ENCODE peak calls at places on chromosomes 1 and 21, in seven cellular contexts. One of them, this sample, is unnamed. For H3K4me1, the result is how much of the 10 kb centered on the place peaks cover.

GRCh38 chr21:38956791-38957571 is 151.3 kb downstream of the ETS2 start:
- DNase-seq in A549: no peak
- DNase-seq in thoracic aorta: no peak
- DNase-seq in kidney: no peak
- DNase-seq in fibroblast of lung: no peak
- DNase-seq in body of pancreas: no peak
- DNase-seq in upper lobe of right lung: no peak
- DNase-seq in this sample: peak

GRCh38 chr1:12591267-12591938 is 26.6 kb downstream of the DHRS3 start:
- DNase-seq in kidney: no peak
- DNase-seq in body of pancreas: peak
- DNase-seq in thoracic aorta: no peak
- DNase-seq in fibroblast of lung: no peak
- DNase-seq in upper lobe of right lung: no peak
- DNase-seq in A549: no peak
- DNase-seq in this sample: peak

GRCh38 chr1:232422098-232422497 is 207.8 kb downstream of the SIPA1L2 start:
- DNase-seq in fibroblast of lung: no peak
- DNase-seq in body of pancreas: no peak
- DNase-seq in thoracic aorta: no peak
- DNase-seq in upper lobe of right lung: no peak
- DNase-seq in kidney: no peak
- DNase-seq in A549: no peak
- DNase-seq in this sample: no peak

GRCh38 chr1:112011231-112011630 is 21.8 kb upstream of the KCND3 start:
- DNase-seq in body of pancreas: no peak
- DNase-seq in thoracic aorta: no peak
- DNase-seq in upper lobe of right lung: no peak
- DNase-seq in fibroblast of lung: no peak
- DNase-seq in A549: no peak
- DNase-seq in kidney: no peak
- DNase-seq in this sample: peak

GRCh38 chr1:12113433-12114339 is 50.6 kb downstream of the TNFRSF8 start:
- DNase-seq in fibroblast of lung: peak
- DNase-seq in A549: no peak
- DNase-seq in thoracic aorta: no peak
- DNase-seq in kidney: no peak
- DNase-seq in body of pancreas: no peak
- DNase-seq in upper lobe of right lung: no peak
- DNase-seq in this sample: no peak

GRCh38 chr1:172145231-172145651 is 275.2 kb upstream of the C1orf105 start:
- DNase-seq in upper lobe of right lung: no peak
- DNase-seq in kidney: no peak
- DNase-seq in thoracic aorta: no peak
- DNase-seq in fibroblast of lung: peak
- DNase-seq in A549: no peak
- DNase-seq in body of pancreas: no peak
- DNase-seq in this sample: no peak

GRCh38 chr21:37383066-37383465 is 16.5 kb downstream of the DYRK1A start:
- DNase-seq in kidney: no peak
- DNase-seq in fibroblast of lung: no peak
- DNase-seq in A549: no peak
- DNase-seq in upper lobe of right lung: no peak
- DNase-seq in thoracic aorta: no peak
- DNase-seq in body of pancreas: no peak
- DNase-seq in this sample: no peak

GRCh38 chr1:91727763-91728162 is 158.2 kb downstream of the TGFBR3 start:
- DNase-seq in fibroblast of lung: no peak
- DNase-seq in A549: no peak
- DNase-seq in thoracic aorta: no peak
- DNase-seq in body of pancreas: no peak
- DNase-seq in kidney: no peak
- DNase-seq in upper lobe of right lung: no peak
- DNase-seq in this sample: no peak

DNA sequence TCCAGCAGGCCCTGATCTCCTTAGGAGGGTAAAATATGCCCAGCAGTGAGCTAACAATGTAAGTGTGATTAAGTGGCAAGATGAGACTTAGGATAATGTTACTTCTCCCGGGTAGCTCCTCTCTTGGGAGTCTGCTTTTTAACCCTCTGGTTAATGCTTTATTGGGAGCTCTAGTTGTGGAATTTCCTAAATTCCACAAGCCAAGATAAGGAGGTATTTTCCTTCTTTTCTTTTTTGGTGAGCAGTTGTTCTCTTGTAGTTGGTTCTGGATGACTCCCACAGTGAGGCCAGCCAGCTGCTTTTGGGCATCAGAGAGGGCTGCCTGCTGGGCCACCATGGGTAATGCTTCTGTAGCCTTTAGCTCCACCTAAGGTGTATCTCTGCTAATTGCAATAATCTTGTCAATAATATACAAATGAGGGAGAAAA is 19.3 kb downstream of the C1orf52 start:
- DNase-seq in fibroblast of lung: peak
- DNase-seq in kidney: no peak
- DNase-seq in body of pancreas: peak
- DNase-seq in upper lobe of right lung: no peak
- DNase-seq in thoracic aorta: no peak
- DNase-seq in A549: no peak
- DNase-seq in this sample: no peak
- TF ChIP-seq CTCF in fibroblast of lung: no peak
- TF ChIP-seq CTCF in kidney: peak
- TF ChIP-seq CTCF in body of pancreas: no peak
- TF ChIP-seq CTCF in upper lobe of right lung: peak
- TF ChIP-seq CTCF in thoracic aorta: no peak
- TF ChIP-seq CTCF in A549: peak
- TF ChIP-seq CTCF in this sample: no peak

GRCh38 chr1:103107696-103108524 is at the start of gene COL11A1:
- DNase-seq in kidney: no peak
- DNase-seq in fibroblast of lung: no peak
- DNase-seq in upper lobe of right lung: no peak
- DNase-seq in A549: no peak
- DNase-seq in thoracic aorta: no peak
- DNase-seq in body of pancreas: no peak
- DNase-seq in this sample: no peak
- H3K4me3 ChIP-seq in kidney: peak
- H3K4me3 ChIP-seq in fibroblast of lung: no peak
- H3K4me3 ChIP-seq in upper lobe of right lung: peak
- H3K4me3 ChIP-seq in A549: peak
- H3K4me3 ChIP-seq in thoracic aorta: peak
- H3K4me3 ChIP-seq in body of pancreas: no peak
- H3K4me3 ChIP-seq in this sample: peak

GRCh38 chr21:45128613-45129226 is 54.3 kb downstream of the ADARB1 start:
- DNase-seq in thoracic aorta: no peak
- DNase-seq in fibroblast of lung: peak
- DNase-seq in body of pancreas: peak
- DNase-seq in upper lobe of right lung: peak
- DNase-seq in kidney: no peak
- DNase-seq in A549: peak
- DNase-seq in this sample: peak
- H3K4me1 ChIP-seq in thoracic aorta: under half
- H3K4me1 ChIP-seq in fibroblast of lung: under half
- H3K4me1 ChIP-seq in body of pancreas: under half
- H3K4me1 ChIP-seq in upper lobe of right lung: under half
- H3K4me1 ChIP-seq in kidney: under half
- H3K4me1 ChIP-seq in A549: under half
- H3K4me1 ChIP-seq in this sample: under half

DNA sequence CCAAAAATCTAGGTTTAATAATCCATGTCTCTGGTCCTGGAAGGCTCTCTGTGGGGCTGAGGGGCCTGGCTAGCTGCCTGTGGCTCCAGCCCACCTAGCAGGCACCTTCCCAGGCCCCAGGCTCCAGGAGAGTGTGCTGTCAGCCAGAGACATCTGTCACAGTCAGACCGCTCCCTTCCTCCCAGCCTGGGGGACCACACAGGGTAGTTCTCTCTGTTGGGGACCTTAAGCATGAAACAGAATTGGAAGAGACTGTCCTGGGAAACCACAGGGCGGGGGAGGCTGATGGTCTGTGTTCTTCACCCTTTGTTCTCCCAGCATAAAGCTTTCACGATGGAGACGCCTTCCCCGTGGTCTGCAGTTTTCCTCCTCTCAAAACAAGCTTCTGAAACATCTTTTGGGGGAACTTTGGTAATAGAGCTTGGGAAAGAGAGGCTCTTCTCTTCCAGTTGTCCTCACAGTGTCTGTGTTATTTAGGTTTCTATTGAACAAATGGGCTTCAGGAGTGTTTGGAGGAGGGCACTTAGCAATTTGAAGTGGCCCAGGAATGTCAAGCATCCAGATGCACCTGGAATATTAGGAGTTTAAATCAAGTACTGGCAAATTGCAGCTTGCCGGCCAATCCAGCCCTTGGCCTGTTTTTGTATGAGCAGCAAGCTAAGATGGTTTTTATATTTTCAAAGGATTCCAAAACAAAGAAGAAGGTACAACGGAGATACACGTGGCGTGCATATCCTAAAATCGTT is 94.5 kb downstream of the CCDC185 start:
- DNase-seq in fibroblast of lung: no peak
- DNase-seq in thoracic aorta: no peak
- DNase-seq in A549: no peak
- DNase-seq in body of pancreas: no peak
- DNase-seq in kidney: no peak
- DNase-seq in upper lobe of right lung: no peak
- DNase-seq in this sample: no peak
- TF ChIP-seq CTCF in fibroblast of lung: no peak
- TF ChIP-seq CTCF in thoracic aorta: no peak
- TF ChIP-seq CTCF in A549: no peak
- TF ChIP-seq CTCF in body of pancreas: no peak
- TF ChIP-seq CTCF in kidney: no peak
- TF ChIP-seq CTCF in upper lobe of right lung: no peak
- TF ChIP-seq CTCF in this sample: no peak

This sample was measured in uterus.